ENCODE peak calls at places on chromosome 20, in ten cellular contexts. H, S, K, O, B, E, Y, Z, L and D are unnamed samples.

GRCh38 chr20:15065794-15066193 is 728.4 kb upstream of the FLRT3 start:
- DNase-seq in O (no peak), K (no peak), H (no peak), L (no peak), E (no peak), B (no peak), Y (no peak), Z (no peak), S (no peak), D (no peak)

GRCh38 chr20:2349801-2350200 is 30.9 kb upstream of the TGM6 start:
- DNase-seq in K (peak; percentile 73), L (no peak), Y (peak; percentile 20), E (peak; percentile 85), S (no peak), O (no peak), B (no peak), Z (no peak), H (no peak), D (no peak)

GRCh38 chr20:2767768-2768631 is 32.4 kb downstream of the CPXM1 start:
- DNase-seq in S (no peak), E (no peak), O (no peak), Y (peak; percentile 23), H (no peak), K (peak; percentile 51), B (no peak), L (no peak), Z (no peak), D (no peak)

GRCh38 chr20:46970937-46971630 is 76.4 kb downstream of the EYA2 start:
- DNase-seq in H (peak; percentile 82), B (peak; percentile 93), K (peak; percentile 93), L (no peak), Z (no peak), E (peak; percentile 99), S (no peak), O (peak; percentile 5), Y (peak; percentile 94), D (peak; percentile 44)

GRCh38 chr20:2753456-2754040 is 46.9 kb downstream of the CPXM1 start:
- DNase-seq in E (no peak), Z (peak; percentile 17), B (no peak), K (no peak), H (no peak), Y (no peak), O (no peak), S (peak; percentile 54), L (no peak), D (no peak)

GRCh38 chr20:11646359-11646758 is 271.3 kb upstream of the BTBD3 start:
- DNase-seq in S (no peak), K (no peak), O (no peak), Y (peak; percentile 2), Z (no peak), L (no peak), E (peak; percentile 28), H (no peak), B (no peak), D (no peak)

GRCh38 chr20:24131684-24132083 is 143.1 kb upstream of the GGTLC1 start:
- DNase-seq in O (peak; percentile 14), Y (no peak), K (peak; percentile 59), L (no peak), E (no peak), S (no peak), H (no peak), Z (no peak), B (no peak), D (no peak)

GRCh38 chr20:22949710-22950109 is 85.4 kb upstream of the SSTR4 start:
- DNase-seq in O (peak; percentile 24), K (no peak), S (no peak), L (no peak), Z (no peak), E (no peak), H (peak; percentile 45), Y (no peak), B (no peak), D (no peak)

GRCh38 chr20:2654831-2655230 is 2.4 kb downstream of the NOP56 start:
- DNase-seq in E (no peak), Z (no peak), Y (no peak), S (no peak), L (no peak), H (no peak), B (no peak), K (no peak), O (no peak), D (no peak)